ENCODE peak calls at places on chromosomes 11 and 22, in nine cellular contexts. One of them, this sample, is unnamed.

GRCh38 chr11:23554002-23554401 is 693.7 kb upstream of the CCDC179 start:
- DNase-seq in fibroblast of the aortic adventitia: no peak
- DNase-seq in lung: no peak
- DNase-seq in brain microvascular endothelial cell: no peak
- DNase-seq in foreskin fibroblast: no peak
- DNase-seq in transverse colon: no peak
- DNase-seq in GM23338: peak; percentile 23
- DNase-seq in lower lobe of right lung: no peak
- DNase-seq in left lung: no peak
- DNase-seq in this sample: no peak

GRCh38 chr11:113184498-113184897 is 129.9 kb upstream of the TTC12 start:
- DNase-seq in fibroblast of the aortic adventitia: peak; percentile 83
- DNase-seq in lung: no peak
- DNase-seq in brain microvascular endothelial cell: peak; percentile 84
- DNase-seq in foreskin fibroblast: peak; percentile 94
- DNase-seq in transverse colon: no peak
- DNase-seq in GM23338: no peak
- DNase-seq in lower lobe of right lung: no peak
- DNase-seq in left lung: no peak
- DNase-seq in this sample: peak; percentile 83

GRCh38 chr22:22558972-22559603 is at the start of gene PRAME:
- DNase-seq in fibroblast of the aortic adventitia: peak; percentile 13
- DNase-seq in lung: peak; percentile 42
- DNase-seq in brain microvascular endothelial cell: peak; percentile 25
- DNase-seq in foreskin fibroblast: no peak
- DNase-seq in transverse colon: peak; percentile 72
- DNase-seq in GM23338: peak; percentile 95
- DNase-seq in lower lobe of right lung: peak; percentile 75
- DNase-seq in left lung: no peak
- DNase-seq in this sample: peak; percentile 61

GRCh38 chr11:1382831-1383607 is 6.7 kb upstream of the BRSK2 start:
- DNase-seq in fibroblast of the aortic adventitia: peak; percentile 45
- DNase-seq in lung: peak; percentile 73
- DNase-seq in brain microvascular endothelial cell: peak; percentile 60
- DNase-seq in foreskin fibroblast: peak; percentile 70
- DNase-seq in transverse colon: peak; percentile 87
- DNase-seq in GM23338: peak; percentile 81
- DNase-seq in lower lobe of right lung: peak; percentile 91
- DNase-seq in left lung: peak; percentile 94
- DNase-seq in this sample: peak; percentile 66

GRCh38 chr11:112178428-112178827 is 3.1 kb downstream of the BCO2 start:
- DNase-seq in fibroblast of the aortic adventitia: no peak
- DNase-seq in lung: no peak
- DNase-seq in brain microvascular endothelial cell: no peak
- DNase-seq in foreskin fibroblast: no peak
- DNase-seq in transverse colon: no peak
- DNase-seq in GM23338: no peak
- DNase-seq in lower lobe of right lung: no peak
- DNase-seq in left lung: no peak
- DNase-seq in this sample: no peak

GRCh38 chr22:23061471-23062280 is 8.6 kb upstream of the GNAZ start:
- DNase-seq in fibroblast of the aortic adventitia: no peak
- DNase-seq in lung: no peak
- DNase-seq in brain microvascular endothelial cell: no peak
- DNase-seq in foreskin fibroblast: no peak
- DNase-seq in transverse colon: no peak
- DNase-seq in GM23338: no peak
- DNase-seq in lower lobe of right lung: peak; percentile 32
- DNase-seq in left lung: no peak
- DNase-seq in this sample: no peak

GRCh38 chr11:64284048-64284961 is at the start of gene BAD:
- DNase-seq in fibroblast of the aortic adventitia: peak; percentile 90
- DNase-seq in lung: peak; percentile 96
- DNase-seq in brain microvascular endothelial cell: peak; percentile 92
- DNase-seq in foreskin fibroblast: peak; percentile 88
- DNase-seq in transverse colon: peak; percentile 97
- DNase-seq in GM23338: peak; percentile 98
- DNase-seq in lower lobe of right lung: peak; percentile 96
- DNase-seq in left lung: peak; percentile 97
- DNase-seq in this sample: peak; percentile 94

GRCh38 chr11:134837887-134838232 is 425.8 kb upstream of the B3GAT1 start:
- DNase-seq in fibroblast of the aortic adventitia: no peak
- DNase-seq in lung: no peak
- DNase-seq in brain microvascular endothelial cell: no peak
- DNase-seq in foreskin fibroblast: no peak
- DNase-seq in transverse colon: no peak
- DNase-seq in GM23338: no peak
- DNase-seq in lower lobe of right lung: no peak
- DNase-seq in left lung: no peak
- DNase-seq in this sample: no peak

GRCh38 chr22:32562916-32563315 is 88.3 kb downstream of the FBXO7 start:
- DNase-seq in fibroblast of the aortic adventitia: no peak
- DNase-seq in lung: no peak
- DNase-seq in brain microvascular endothelial cell: no peak
- DNase-seq in foreskin fibroblast: no peak
- DNase-seq in transverse colon: no peak
- DNase-seq in GM23338: no peak
- DNase-seq in lower lobe of right lung: no peak
- DNase-seq in left lung: no peak
- DNase-seq in this sample: no peak

GRCh38 chr11:11582261-11582701 is 39.5 kb downstream of the GALNT18 start:
- DNase-seq in fibroblast of the aortic adventitia: peak; percentile 16
- DNase-seq in lung: peak; percentile 25
- DNase-seq in brain microvascular endothelial cell: no peak
- DNase-seq in foreskin fibroblast: no peak
- DNase-seq in transverse colon: no peak
- DNase-seq in GM23338: no peak
- DNase-seq in lower lobe of right lung: no peak
- DNase-seq in left lung: no peak
- DNase-seq in this sample: peak; percentile 1

GRCh38 chr11:3069425-3069824 is 12.2 kb upstream of the CARS1 start:
- DNase-seq in fibroblast of the aortic adventitia: no peak
- DNase-seq in lung: no peak
- DNase-seq in brain microvascular endothelial cell: no peak
- DNase-seq in foreskin fibroblast: no peak
- DNase-seq in transverse colon: no peak
- DNase-seq in GM23338: no peak
- DNase-seq in lower lobe of right lung: no peak
- DNase-seq in left lung: no peak
- DNase-seq in this sample: no peak

GRCh38 chr11:96213500-96213899 is 129.5 kb downstream of the MAML2 start:
- DNase-seq in fibroblast of the aortic adventitia: peak; percentile 90
- DNase-seq in lung: no peak
- DNase-seq in brain microvascular endothelial cell: peak; percentile 88
- DNase-seq in foreskin fibroblast: peak; percentile 64
- DNase-seq in transverse colon: no peak
- DNase-seq in GM23338: no peak
- DNase-seq in lower lobe of right lung: no peak
- DNase-seq in left lung: no peak
- DNase-seq in this sample: peak; percentile 87

GRCh38 chr11:6259638-6260019 is at the start of gene CCKBR:
- DNase-seq in fibroblast of the aortic adventitia: no peak
- DNase-seq in lung: no peak
- DNase-seq in brain microvascular endothelial cell: no peak
- DNase-seq in foreskin fibroblast: no peak
- DNase-seq in transverse colon: peak; percentile 23
- DNase-seq in GM23338: peak; percentile 72
- DNase-seq in lower lobe of right lung: peak; percentile 55
- DNase-seq in left lung: peak; percentile 84
- DNase-seq in this sample: no peak

GRCh38 chr11:91041626-91042025 is 818.8 kb upstream of the CHORDC1 start:
- DNase-seq in fibroblast of the aortic adventitia: no peak
- DNase-seq in lung: no peak
- DNase-seq in brain microvascular endothelial cell: no peak
- DNase-seq in foreskin fibroblast: no peak
- DNase-seq in transverse colon: no peak
- DNase-seq in GM23338: no peak
- DNase-seq in lower lobe of right lung: no peak
- DNase-seq in left lung: no peak
- DNase-seq in this sample: no peak

GRCh38 chr22:30196141-30196866 is 50.3 kb downstream of the LIF start:
- DNase-seq in fibroblast of the aortic adventitia: peak; percentile 100
- DNase-seq in lung: peak; percentile 81
- DNase-seq in brain microvascular endothelial cell: peak; percentile 100
- DNase-seq in foreskin fibroblast: peak; percentile 99
- DNase-seq in transverse colon: peak; percentile 68
- DNase-seq in GM23338: peak; percentile 94
- DNase-seq in lower lobe of right lung: peak; percentile 87
- DNase-seq in left lung: peak; percentile 92
- DNase-seq in this sample: peak; percentile 100

GRCh38 chr11:130737866-130738431 is 178.3 kb downstream of the SNX19 start:
- DNase-seq in fibroblast of the aortic adventitia: peak; percentile 95
- DNase-seq in lung: peak; percentile 40
- DNase-seq in brain microvascular endothelial cell: peak; percentile 74
- DNase-seq in foreskin fibroblast: peak; percentile 90
- DNase-seq in transverse colon: no peak
- DNase-seq in GM23338: no peak
- DNase-seq in lower lobe of right lung: no peak
- DNase-seq in left lung: peak; percentile 81
- DNase-seq in this sample: peak; percentile 83

GRCh38 chr11:62694455-62695167 is 5.3 kb upstream of the LRRN4CL start:
- DNase-seq in fibroblast of the aortic adventitia: peak; percentile 91
- DNase-seq in lung: peak; percentile 81
- DNase-seq in brain microvascular endothelial cell: peak; percentile 72
- DNase-seq in foreskin fibroblast: peak; percentile 80
- DNase-seq in transverse colon: peak; percentile 85
- DNase-seq in GM23338: peak; percentile 94
- DNase-seq in lower lobe of right lung: peak; percentile 76
- DNase-seq in left lung: peak; percentile 8
- DNase-seq in this sample: peak; percentile 91

DNA sequence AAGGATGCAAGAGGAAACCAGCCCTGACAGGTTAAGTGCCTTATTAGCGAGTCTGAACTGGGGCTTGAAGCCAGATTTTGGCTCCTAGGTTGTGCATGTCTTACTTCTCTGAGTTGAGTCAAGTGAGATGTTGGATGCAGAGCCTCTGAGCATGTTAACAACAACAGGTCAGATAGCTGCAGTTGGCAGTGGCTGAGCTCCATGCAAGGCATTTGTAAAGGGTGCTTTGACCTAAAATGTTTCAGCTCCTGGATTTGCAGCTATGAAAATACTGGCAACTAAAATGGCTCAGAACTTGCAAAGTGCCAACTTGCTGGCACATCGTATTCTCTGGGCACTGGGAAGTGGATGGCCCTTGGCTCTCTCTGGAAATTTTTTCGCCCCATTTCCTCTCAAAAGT is 16.4 kb upstream of the CSRP3 start:
- DNase-seq in fibroblast of the aortic adventitia: no peak
- DNase-seq in lung: no peak
- DNase-seq in brain microvascular endothelial cell: no peak
- DNase-seq in foreskin fibroblast: no peak
- DNase-seq in transverse colon: no peak
- DNase-seq in GM23338: no peak
- DNase-seq in lower lobe of right lung: no peak
- DNase-seq in left lung: no peak
- DNase-seq in this sample: no peak
- H3K4me3 ChIP-seq in fibroblast of the aortic adventitia: no peak overlapping the region
- H3K4me3 ChIP-seq in lung: no peak overlapping the region
- H3K4me3 ChIP-seq in brain microvascular endothelial cell: no peak overlapping the region
- H3K4me3 ChIP-seq in foreskin fibroblast: no peak overlapping the region
- H3K4me3 ChIP-seq in transverse colon: no peak overlapping the region
- H3K4me3 ChIP-seq in GM23338: no peak overlapping the region
- H3K4me3 ChIP-seq in lower lobe of right lung: no peak overlapping the region
- H3K4me3 ChIP-seq in left lung: no peak overlapping the region
- H3K4me3 ChIP-seq in this sample: no peak overlapping the region

GRCh38 chr11:126438272-126438671 is 82.8 kb downstream of the ST3GAL4 start:
- DNase-seq in fibroblast of the aortic adventitia: no peak
- DNase-seq in lung: no peak
- DNase-seq in brain microvascular endothelial cell: no peak
- DNase-seq in foreskin fibroblast: no peak
- DNase-seq in transverse colon: no peak
- DNase-seq in GM23338: no peak
- DNase-seq in lower lobe of right lung: no peak
- DNase-seq in left lung: peak; percentile 47
- DNase-seq in this sample: peak; percentile 51
- TF ChIP-seq CTCF in fibroblast of the aortic adventitia: no peak
- TF ChIP-seq CTCF in lung: no peak
- TF ChIP-seq CTCF in brain microvascular endothelial cell: no peak
- TF ChIP-seq CTCF in foreskin fibroblast: no peak
- TF ChIP-seq CTCF in transverse colon: no peak
- TF ChIP-seq CTCF in GM23338: no peak
- TF ChIP-seq CTCF in lower lobe of right lung: no peak
- TF ChIP-seq CTCF in left lung: no peak
- TF ChIP-seq CTCF in this sample: no peak

DNA sequence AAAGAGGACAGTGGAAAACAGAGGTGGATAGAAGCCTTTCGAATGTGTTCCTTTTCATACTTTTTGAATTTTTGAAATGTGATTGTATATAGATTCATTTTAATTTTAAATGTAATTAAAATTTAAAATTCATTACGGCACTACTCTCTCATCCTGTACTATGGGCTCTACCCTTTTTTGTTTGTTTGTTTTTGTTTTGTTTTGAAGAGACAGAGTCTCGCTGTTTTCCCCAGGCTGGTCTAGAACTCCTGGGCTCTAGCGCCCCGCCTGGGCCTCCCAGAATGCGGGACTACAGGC is 11.9 kb upstream of the HDHD5 start:
- DNase-seq in fibroblast of the aortic adventitia: no peak
- DNase-seq in lung: no peak
- DNase-seq in brain microvascular endothelial cell: no peak
- DNase-seq in foreskin fibroblast: no peak
- DNase-seq in transverse colon: no peak
- DNase-seq in GM23338: no peak
- DNase-seq in lower lobe of right lung: no peak
- DNase-seq in left lung: no peak
- DNase-seq in this sample: no peak
- H3K4me3 ChIP-seq in fibroblast of the aortic adventitia: peak overlapping the region; percentile 72
- H3K4me3 ChIP-seq in lung: peak overlapping the region; percentile 79
- H3K4me3 ChIP-seq in brain microvascular endothelial cell: peak overlapping the region; percentile 65
- H3K4me3 ChIP-seq in foreskin fibroblast: peak overlapping the region; percentile 63
- H3K4me3 ChIP-seq in transverse colon: peak overlapping the region; percentile 61
- H3K4me3 ChIP-seq in GM23338: peak overlapping the region; percentile 72
- H3K4me3 ChIP-seq in lower lobe of right lung: peak overlapping the region; percentile 64
- H3K4me3 ChIP-seq in left lung: peak overlapping the region; percentile 56
- H3K4me3 ChIP-seq in this sample: peak overlapping the region; percentile 62

DNA sequence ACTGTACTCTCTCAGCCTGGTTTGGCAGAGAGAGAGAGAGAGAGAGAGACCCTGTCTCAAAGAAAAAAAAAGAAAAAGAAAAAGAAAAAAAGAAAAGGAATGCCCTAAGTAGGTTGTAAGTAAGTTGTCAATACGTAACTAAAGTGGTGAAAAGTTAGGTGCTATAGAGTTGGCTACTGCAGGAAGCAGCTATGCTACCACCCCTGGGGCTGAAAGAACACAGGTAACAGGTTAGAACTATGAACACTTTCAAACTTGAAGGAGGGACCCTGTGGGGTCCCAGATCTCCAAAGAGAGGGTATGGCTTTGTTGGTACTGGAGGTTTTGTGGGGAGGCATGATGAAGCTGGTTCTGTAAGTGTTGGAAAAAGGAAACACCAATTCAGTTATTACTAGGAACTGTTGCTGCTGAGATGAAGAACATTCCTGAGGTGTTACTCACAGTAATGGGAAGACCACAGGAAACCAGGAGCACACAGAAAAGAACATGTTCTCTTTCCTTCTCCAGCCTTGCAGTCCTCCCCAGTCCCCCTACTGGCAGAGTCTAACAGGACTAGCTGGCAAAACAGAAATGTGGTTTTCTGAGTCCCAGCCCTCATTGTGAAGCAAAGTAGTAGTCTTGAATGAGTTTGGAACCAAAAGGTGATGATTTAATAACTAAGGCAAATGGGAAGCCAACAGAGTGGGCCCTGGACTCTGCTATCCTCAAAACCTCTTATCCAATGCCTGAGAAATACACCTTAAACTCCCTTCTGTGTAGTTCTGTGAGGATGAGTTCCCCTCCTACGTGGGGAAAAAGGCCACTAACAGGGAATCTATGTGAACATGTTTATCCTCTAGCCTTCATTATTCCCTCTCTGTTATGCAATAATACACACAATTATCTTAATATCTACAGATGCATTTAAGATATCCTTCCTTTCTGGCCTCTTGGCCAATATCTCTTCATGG is 427.0 kb upstream of the DDI1 start:
- DNase-seq in fibroblast of the aortic adventitia: peak; percentile 96
- DNase-seq in lung: no peak
- DNase-seq in brain microvascular endothelial cell: peak; percentile 91
- DNase-seq in foreskin fibroblast: peak; percentile 93
- DNase-seq in transverse colon: no peak
- DNase-seq in GM23338: peak; percentile 66
- DNase-seq in lower lobe of right lung: no peak
- DNase-seq in left lung: no peak
- DNase-seq in this sample: peak; percentile 97
- TF ChIP-seq CTCF in fibroblast of the aortic adventitia: peak; percentile 88
- TF ChIP-seq CTCF in lung: no peak
- TF ChIP-seq CTCF in brain microvascular endothelial cell: peak; percentile 93
- TF ChIP-seq CTCF in foreskin fibroblast: peak; percentile 74
- TF ChIP-seq CTCF in transverse colon: peak; percentile 7
- TF ChIP-seq CTCF in GM23338: peak; percentile 63
- TF ChIP-seq CTCF in lower lobe of right lung: no peak
- TF ChIP-seq CTCF in left lung: no peak
- TF ChIP-seq CTCF in this sample: peak; percentile 89

This sample was measured in cardiac fibroblast.